ENCODE peak calls at places on chromosomes 4 and X, in five cellular contexts. One of them, this sample, is unnamed.

GRCh38 chr4:180058731-180059215 is 2184.4 kb upstream of the TENM3 start:
- DNase-seq in colonic mucosa: peak
- DNase-seq in suprapubic skin: no peak
- DNase-seq in CD8-positive, alpha-beta T cell: no peak
- DNase-seq in CD8-positive, alpha-beta memory T cell: no peak
- DNase-seq in this sample: no peak

GRCh38 chr4:109728385-109728784 is 1.5 kb downstream of the PLA2G12A start:
- DNase-seq in CD8-positive, alpha-beta memory T cell: no peak
- DNase-seq in CD8-positive, alpha-beta T cell: no peak
- DNase-seq in colonic mucosa: no peak
- DNase-seq in suprapubic skin: no peak
- DNase-seq in this sample: no peak

GRCh38 chr4:83855044-83855443 is 319.1 kb downstream of the GPAT3 start:
- DNase-seq in CD8-positive, alpha-beta T cell: no peak
- DNase-seq in CD8-positive, alpha-beta memory T cell: no peak
- DNase-seq in suprapubic skin: no peak
- DNase-seq in colonic mucosa: no peak
- DNase-seq in this sample: no peak

GRCh38 chr4:4387531-4388311 is 819 bp downstream of the NSG1 start:
- DNase-seq in CD8-positive, alpha-beta memory T cell: peak
- DNase-seq in suprapubic skin: no peak
- DNase-seq in colonic mucosa: no peak
- DNase-seq in CD8-positive, alpha-beta T cell: peak
- DNase-seq in this sample: no peak

GRCh38 chr4:48268956-48269860 is at the start of gene TEC:
- DNase-seq in CD8-positive, alpha-beta memory T cell: peak
- DNase-seq in colonic mucosa: peak
- DNase-seq in suprapubic skin: peak
- DNase-seq in CD8-positive, alpha-beta T cell: peak
- DNase-seq in this sample: peak

GRCh38 chrX:41890026-41890423 is 33.3 kb downstream of the CASK start:
- DNase-seq in CD8-positive, alpha-beta T cell: no peak
- DNase-seq in suprapubic skin: no peak
- DNase-seq in CD8-positive, alpha-beta memory T cell: no peak
- DNase-seq in colonic mucosa: no peak
- DNase-seq in this sample: no peak

GRCh38 chr4:179803857-179804256 is 2361.6 kb upstream of the AGA start:
- DNase-seq in CD8-positive, alpha-beta T cell: no peak
- DNase-seq in CD8-positive, alpha-beta memory T cell: no peak
- DNase-seq in suprapubic skin: no peak
- DNase-seq in colonic mucosa: no peak
- DNase-seq in this sample: no peak

GRCh38 chr4:1720163-1720983 is 750 bp downstream of the TMEM129 start:
- DNase-seq in colonic mucosa: peak
- DNase-seq in CD8-positive, alpha-beta memory T cell: peak
- DNase-seq in CD8-positive, alpha-beta T cell: no peak
- DNase-seq in suprapubic skin: no peak
- DNase-seq in this sample: peak

GRCh38 chr4:108473163-108473720 is 147.1 kb upstream of the RPL34 start:
- DNase-seq in colonic mucosa: no peak
- DNase-seq in CD8-positive, alpha-beta T cell: no peak
- DNase-seq in CD8-positive, alpha-beta memory T cell: no peak
- DNase-seq in suprapubic skin: no peak
- DNase-seq in this sample: no peak

GRCh38 chr4:160848901-160849735 is 1314.7 kb downstream of the FSTL5 start:
- DNase-seq in colonic mucosa: no peak
- DNase-seq in CD8-positive, alpha-beta memory T cell: no peak
- DNase-seq in CD8-positive, alpha-beta T cell: no peak
- DNase-seq in suprapubic skin: no peak
- DNase-seq in this sample: no peak

GRCh38 chr4:1767770-1768366 is 25.2 kb upstream of the FGFR3 start:
- DNase-seq in CD8-positive, alpha-beta memory T cell: no peak
- DNase-seq in CD8-positive, alpha-beta T cell: no peak
- DNase-seq in suprapubic skin: no peak
- DNase-seq in colonic mucosa: peak
- DNase-seq in this sample: peak

GRCh38 chrX:147912093-147912801 is 528 bp downstream of the FMR1 start:
- DNase-seq in CD8-positive, alpha-beta T cell: peak
- DNase-seq in CD8-positive, alpha-beta memory T cell: no peak
- DNase-seq in suprapubic skin: no peak
- DNase-seq in colonic mucosa: peak
- DNase-seq in this sample: peak

GRCh38 chrX:99800016-99800415 is 610.1 kb downstream of the PCDH19 start:
- DNase-seq in CD8-positive, alpha-beta T cell: no peak
- DNase-seq in suprapubic skin: no peak
- DNase-seq in colonic mucosa: no peak
- DNase-seq in CD8-positive, alpha-beta memory T cell: no peak
- DNase-seq in this sample: no peak

GRCh38 chr4:47287735-47288134 is 175.8 kb downstream of the COMMD8 start:
- DNase-seq in CD8-positive, alpha-beta memory T cell: no peak
- DNase-seq in colonic mucosa: no peak
- DNase-seq in CD8-positive, alpha-beta T cell: no peak
- DNase-seq in suprapubic skin: no peak
- DNase-seq in this sample: no peak

GRCh38 chr4:100165809-100166208 is 24.5 kb downstream of the DDIT4L start:
- DNase-seq in CD8-positive, alpha-beta memory T cell: no peak
- DNase-seq in suprapubic skin: no peak
- DNase-seq in colonic mucosa: no peak
- DNase-seq in CD8-positive, alpha-beta T cell: no peak
- DNase-seq in this sample: no peak

GRCh38 chr4:112266823-112267222 is 18.9 kb downstream of the TIFA start:
- DNase-seq in CD8-positive, alpha-beta T cell: no peak
- DNase-seq in suprapubic skin: no peak
- DNase-seq in colonic mucosa: no peak
- DNase-seq in CD8-positive, alpha-beta memory T cell: no peak
- DNase-seq in this sample: no peak

GRCh38 chr4:38815879-38816782 is 11.5 kb upstream of the TLR1 start:
- DNase-seq in suprapubic skin: no peak
- DNase-seq in CD8-positive, alpha-beta T cell: no peak
- DNase-seq in colonic mucosa: no peak
- DNase-seq in CD8-positive, alpha-beta memory T cell: no peak
- DNase-seq in this sample: no peak

GRCh38 chr4:164512124-164512523 is 241.8 kb upstream of the SMIM31 start:
- DNase-seq in colonic mucosa: no peak
- DNase-seq in suprapubic skin: no peak
- DNase-seq in CD8-positive, alpha-beta T cell: no peak
- DNase-seq in CD8-positive, alpha-beta memory T cell: no peak
- DNase-seq in this sample: no peak

GRCh38 chr4:823093-823760 is 2.7 kb downstream of the CPLX1 start:
- DNase-seq in suprapubic skin: no peak
- DNase-seq in colonic mucosa: no peak
- DNase-seq in CD8-positive, alpha-beta memory T cell: no peak
- DNase-seq in CD8-positive, alpha-beta T cell: no peak
- DNase-seq in this sample: no peak

GRCh38 chr4:120718979-120719566 is 203.5 kb downstream of the PRDM5 start:
- DNase-seq in suprapubic skin: no peak
- DNase-seq in CD8-positive, alpha-beta memory T cell: peak
- DNase-seq in colonic mucosa: peak
- DNase-seq in CD8-positive, alpha-beta T cell: no peak
- DNase-seq in this sample: peak

GRCh38 chr4:7861440-7861881 is 78.2 kb downstream of the AFAP1 start:
- DNase-seq in suprapubic skin: no peak
- DNase-seq in colonic mucosa: no peak
- DNase-seq in CD8-positive, alpha-beta memory T cell: no peak
- DNase-seq in CD8-positive, alpha-beta T cell: no peak
- DNase-seq in this sample: no peak

GRCh38 chrX:111375747-111376146 is 36.2 kb downstream of the DCX start:
- DNase-seq in CD8-positive, alpha-beta T cell: no peak
- DNase-seq in suprapubic skin: no peak
- DNase-seq in CD8-positive, alpha-beta memory T cell: no peak
- DNase-seq in colonic mucosa: no peak
- DNase-seq in this sample: no peak

GRCh38 chrX:106874075-106874474 is 29.1 kb downstream of the RIPPLY1 start:
- DNase-seq in CD8-positive, alpha-beta memory T cell: no peak
- DNase-seq in CD8-positive, alpha-beta T cell: no peak
- DNase-seq in colonic mucosa: no peak
- DNase-seq in suprapubic skin: no peak
- DNase-seq in this sample: no peak

GRCh38 chr4:149845643-149846208 is 30.1 kb upstream of the IQCM start:
- DNase-seq in suprapubic skin: no peak
- DNase-seq in CD8-positive, alpha-beta memory T cell: no peak
- DNase-seq in CD8-positive, alpha-beta T cell: no peak
- DNase-seq in colonic mucosa: peak
- DNase-seq in this sample: no peak

GRCh38 chr4:18980516-18981233 is 959.1 kb upstream of the LCORL start:
- DNase-seq in suprapubic skin: no peak
- DNase-seq in CD8-positive, alpha-beta T cell: no peak
- DNase-seq in CD8-positive, alpha-beta memory T cell: no peak
- DNase-seq in colonic mucosa: no peak
- DNase-seq in this sample: no peak

GRCh38 chr4:100574607-100575006 is 56.8 kb upstream of the EMCN start:
- DNase-seq in CD8-positive, alpha-beta memory T cell: no peak
- DNase-seq in CD8-positive, alpha-beta T cell: no peak
- DNase-seq in suprapubic skin: no peak
- DNase-seq in colonic mucosa: no peak
- DNase-seq in this sample: no peak

DNA sequence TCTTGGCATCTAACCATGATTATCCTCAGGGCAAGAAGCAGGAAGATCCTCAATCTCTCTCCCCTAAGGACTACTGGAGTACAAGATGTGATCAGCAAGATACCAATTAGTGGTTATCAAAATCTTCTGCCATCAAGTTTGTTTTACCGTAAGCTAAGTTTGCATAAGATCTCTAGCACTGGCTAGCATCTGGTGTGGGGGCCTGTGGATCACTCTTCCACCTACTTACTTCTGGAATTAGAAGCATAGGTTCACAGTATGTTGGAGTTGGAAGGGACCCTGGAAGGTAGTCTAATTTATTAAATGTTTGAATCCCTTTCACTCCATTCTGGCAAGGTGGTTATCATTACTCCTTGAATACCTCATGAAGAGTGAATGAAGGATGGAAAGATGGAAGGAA is 93.3 kb upstream of the BANK1 start:
- DNase-seq in CD8-positive, alpha-beta T cell: no peak
- DNase-seq in suprapubic skin: no peak
- DNase-seq in CD8-positive, alpha-beta memory T cell: no peak
- DNase-seq in colonic mucosa: no peak
- DNase-seq in this sample: no peak
- H3K27ac ChIP-seq in CD8-positive, alpha-beta T cell: no peak
- H3K27ac ChIP-seq in suprapubic skin: no peak
- H3K27ac ChIP-seq in CD8-positive, alpha-beta memory T cell: no peak
- H3K27ac ChIP-seq in colonic mucosa: no peak
- H3K27ac ChIP-seq in this sample: no peak

DNA sequence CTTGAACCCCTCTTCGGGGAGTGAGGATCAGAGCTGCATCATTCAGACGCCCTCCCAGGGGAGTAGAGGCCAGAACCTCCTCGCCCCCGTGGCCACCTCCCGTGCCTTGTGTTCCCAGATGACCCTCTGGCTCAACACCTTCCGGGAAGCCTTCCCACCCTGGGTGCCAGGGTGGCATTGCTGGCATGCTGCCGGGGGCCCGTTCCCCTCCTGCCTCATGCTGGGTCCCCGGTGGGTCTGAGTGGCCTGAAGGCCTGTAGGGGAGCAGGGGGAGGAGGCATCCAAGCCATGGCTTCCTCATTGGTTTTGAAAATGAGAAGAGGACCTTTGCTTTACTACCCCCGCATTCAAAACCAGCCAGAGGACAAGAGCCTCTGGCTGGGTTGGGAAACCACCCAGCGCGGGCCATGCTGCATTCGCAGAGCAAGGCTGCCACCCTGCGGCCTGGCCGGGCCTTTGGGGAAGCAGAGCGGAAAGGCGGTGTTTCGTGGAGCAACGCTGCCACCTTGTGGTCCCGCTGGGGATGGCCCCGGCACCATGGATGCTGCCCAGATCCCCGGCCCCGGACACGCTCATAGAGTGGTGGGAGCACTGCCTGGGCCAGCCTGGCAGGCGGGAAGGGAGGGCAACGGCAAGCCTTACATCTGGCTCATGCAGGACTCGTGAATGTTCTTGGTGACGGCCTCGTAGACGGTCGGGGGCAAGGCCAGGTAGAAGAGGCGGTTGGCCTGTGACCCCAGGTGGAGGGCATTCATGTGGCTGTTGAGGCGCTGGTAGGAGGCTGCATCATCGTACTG is 11.9 kb downstream of the G6PD start:
- DNase-seq in CD8-positive, alpha-beta T cell: peak
- DNase-seq in CD8-positive, alpha-beta memory T cell: peak
- DNase-seq in colonic mucosa: peak
- DNase-seq in suprapubic skin: peak
- DNase-seq in this sample: peak
- H3K27ac ChIP-seq in CD8-positive, alpha-beta T cell: no peak
- H3K27ac ChIP-seq in CD8-positive, alpha-beta memory T cell: no peak
- H3K27ac ChIP-seq in colonic mucosa: no peak
- H3K27ac ChIP-seq in suprapubic skin: no peak
- H3K27ac ChIP-seq in this sample: no peak

GRCh38 chr4:169063441-169063840 is 53.4 kb upstream of the CBR4 start:
- DNase-seq in colonic mucosa: no peak
- DNase-seq in CD8-positive, alpha-beta memory T cell: no peak
- DNase-seq in CD8-positive, alpha-beta T cell: no peak
- DNase-seq in suprapubic skin: no peak
- DNase-seq in this sample: no peak

GRCh38 chr4:169059294-169060201 is 49.5 kb upstream of the CBR4 start:
- DNase-seq in CD8-positive, alpha-beta T cell: no peak
- DNase-seq in colonic mucosa: no peak
- DNase-seq in CD8-positive, alpha-beta memory T cell: no peak
- DNase-seq in suprapubic skin: no peak
- DNase-seq in this sample: no peak

GRCh38 chr4:169058312-169058711 is 48.3 kb upstream of the CBR4 start:
- DNase-seq in suprapubic skin: no peak
- DNase-seq in CD8-positive, alpha-beta T cell: no peak
- DNase-seq in colonic mucosa: no peak
- DNase-seq in CD8-positive, alpha-beta memory T cell: no peak
- DNase-seq in this sample: no peak

GRCh38 chr4:169062861-169063197 is 52.8 kb upstream of the CBR4 start:
- DNase-seq in suprapubic skin: no peak
- DNase-seq in CD8-positive, alpha-beta memory T cell: no peak
- DNase-seq in colonic mucosa: no peak
- DNase-seq in CD8-positive, alpha-beta T cell: no peak
- DNase-seq in this sample: no peak

DNA sequence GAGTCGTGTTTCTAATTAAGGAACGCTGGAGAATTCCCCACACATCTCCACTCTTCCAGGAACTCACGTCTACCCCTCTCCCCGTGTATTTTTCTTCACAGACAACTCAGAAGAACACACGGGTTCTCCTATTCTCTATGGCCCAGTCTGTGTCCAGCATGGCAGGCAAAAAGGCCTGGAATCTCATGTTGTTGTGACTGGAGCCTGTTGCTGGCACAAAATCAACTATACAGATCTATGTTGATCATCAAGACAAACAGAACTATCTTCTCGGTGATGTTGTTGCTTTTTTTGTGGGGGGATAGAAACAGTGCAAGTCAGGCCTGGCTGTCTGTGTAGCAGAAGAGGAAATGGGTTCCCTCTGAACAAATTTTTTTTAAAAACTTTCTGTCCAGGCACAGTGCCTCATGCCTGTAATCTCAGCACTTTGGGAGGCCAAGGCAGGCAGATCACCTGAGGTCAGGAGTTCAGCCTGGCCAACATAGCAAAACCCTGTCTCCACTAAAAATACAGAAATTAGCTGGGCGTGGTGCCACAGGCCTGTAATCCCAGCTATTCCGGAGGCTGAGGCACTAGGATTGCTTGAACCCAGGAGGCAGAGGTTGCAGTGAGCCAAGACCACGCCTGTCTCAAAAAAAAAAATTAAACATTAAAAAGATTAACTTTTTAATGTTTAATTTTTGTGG is 50.5 kb upstream of the CBR4 start:
- DNase-seq in suprapubic skin: no peak
- DNase-seq in CD8-positive, alpha-beta memory T cell: no peak
- DNase-seq in CD8-positive, alpha-beta T cell: no peak
- DNase-seq in colonic mucosa: peak
- DNase-seq in this sample: no peak
- H3K27ac ChIP-seq in suprapubic skin: peak
- H3K27ac ChIP-seq in CD8-positive, alpha-beta memory T cell: no peak
- H3K27ac ChIP-seq in CD8-positive, alpha-beta T cell: no peak
- H3K27ac ChIP-seq in colonic mucosa: no peak
- H3K27ac ChIP-seq in this sample: no peak

GRCh38 chr4:147826288-147826646 is 94.4 kb downstream of the ARHGAP10 start:
- DNase-seq in CD8-positive, alpha-beta memory T cell: no peak
- DNase-seq in CD8-positive, alpha-beta T cell: no peak
- DNase-seq in colonic mucosa: no peak
- DNase-seq in suprapubic skin: no peak
- DNase-seq in this sample: no peak
- H3K27ac ChIP-seq in CD8-positive, alpha-beta memory T cell: no peak
- H3K27ac ChIP-seq in CD8-positive, alpha-beta T cell: no peak
- H3K27ac ChIP-seq in colonic mucosa: no peak
- H3K27ac ChIP-seq in suprapubic skin: peak
- H3K27ac ChIP-seq in this sample: no peak